ENCODE peak calls at places on chromosomes 7 and 10, in eight cellular contexts. N is K562, F is HL-60, H is HCT116, R is GM23338, O is A549, B is SK-N-SH, W is HepG2. A is an unnamed sample.
A peak's percentile ranks its signal among the peaks of the same experiment; 100 is the strongest.

GRCh38 chr7:105426606-105427146 is 38.0 kb upstream of the SRPK2 start:
- DNase-seq in N (no peak), F (no peak), H (no peak), R (no peak), O (no peak), B (no peak), W (no peak), A (no peak)

GRCh38 chr10:102540023-102540422 is 36.3 kb downstream of the SUFU start:
- DNase-seq in N (peak; percentile 39), F (no peak), H (peak; percentile 31), R (peak; percentile 40), O (peak; percentile 27), B (peak; percentile 39), W (peak; percentile 30), A (no peak)

GRCh38 chr7:46854958-46855473 is 726.9 kb downstream of the TNS3 start:
- DNase-seq in N (no peak), F (no peak), H (no peak), R (no peak), O (peak; percentile 9), B (no peak), W (no peak), A (no peak)

GRCh38 chr7:112076309-112076708 is 129.9 kb downstream of the DOCK4 start:
- DNase-seq in N (no peak), F (no peak), H (no peak), R (no peak), O (no peak), B (no peak), W (no peak), A (no peak)

GRCh38 chr10:47349516-47349915 is 1.4 kb downstream of the RBP3 start:
- DNase-seq in N (no peak), F (no peak), H (no peak), R (no peak), O (no peak), B (no peak), W (no peak), A (no peak)

GRCh38 chr7:93198472-93198871 is 27.8 kb downstream of the HEPACAM2 start:
- DNase-seq in N (no peak), F (no peak), H (no peak), R (no peak), O (no peak), B (no peak), W (no peak), A (no peak)

GRCh38 chr7:74722045-74722603 is 51.7 kb upstream of the NCF1 start:
- DNase-seq in N (no peak), F (no peak), H (no peak), R (no peak), O (no peak), B (no peak), W (no peak), A (no peak)

GRCh38 chr7:27765856-27766255 is 25.9 kb downstream of the TAX1BP1 start:
- DNase-seq in N (no peak), F (no peak), H (no peak), R (no peak), O (no peak), B (no peak), W (no peak), A (no peak)

GRCh38 chr10:114499120-114499519 is 94.8 kb upstream of the AFAP1L2 start:
- DNase-seq in N (no peak), F (no peak), H (no peak), R (no peak), O (no peak), B (no peak), W (no peak), A (no peak)

GRCh38 chr7:37494940-37495339 is 46.3 kb upstream of the ELMO1 start:
- DNase-seq in N (no peak), F (peak; percentile 62), H (no peak), R (no peak), O (no peak), B (no peak), W (no peak), A (no peak)

DNA sequence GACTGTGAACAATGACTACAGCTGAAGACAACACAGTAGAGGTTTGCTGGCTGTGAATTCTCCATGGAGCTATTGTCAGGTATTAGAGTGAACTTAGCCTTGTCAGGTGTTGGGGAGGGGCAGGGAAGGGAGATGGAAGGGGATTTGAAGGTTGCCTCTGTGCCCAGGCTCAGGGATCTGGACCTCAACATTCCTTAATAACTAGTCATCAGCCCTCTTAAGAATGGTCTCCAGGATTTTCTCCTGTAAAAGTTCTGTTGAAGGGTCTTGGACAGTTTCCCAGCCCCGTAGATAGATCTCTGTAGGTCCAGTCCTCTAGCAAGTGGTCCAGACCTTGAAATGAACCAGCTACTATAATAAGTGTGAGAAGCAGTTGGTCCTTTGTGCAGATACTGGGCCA is 57.0 kb downstream of the KIF5B start:
- DNase-seq in N (no peak), F (no peak), H (no peak), R (no peak), O (no peak), B (no peak), W (no peak), A (no peak)
- H3K27ac ChIP-seq in N (no peak overlapping the region), F (no peak overlapping the region), H (no peak overlapping the region), R (no peak overlapping the region), O (no peak overlapping the region), B (no peak overlapping the region), W (no peak overlapping the region), A (no peak overlapping the region)

DNA sequence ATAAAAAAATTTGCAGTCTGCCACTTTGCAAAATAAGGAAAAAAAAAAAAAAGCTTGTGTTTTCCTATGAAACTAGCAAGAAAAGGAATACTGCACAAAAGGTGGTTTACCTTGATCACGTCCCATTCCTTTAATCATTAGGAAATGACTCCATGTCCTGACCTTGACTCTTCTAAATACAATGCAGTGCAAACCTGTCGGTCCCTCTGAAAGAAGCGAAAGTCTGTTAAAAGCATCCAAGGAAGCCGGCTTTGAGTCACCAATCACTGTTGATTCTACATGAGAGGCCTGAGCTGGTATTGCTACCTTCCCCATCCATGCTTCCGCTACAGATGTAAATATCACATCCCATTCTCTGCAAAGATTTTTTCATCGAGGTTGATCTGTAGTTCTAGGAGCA is 652.1 kb downstream of the SDK1 start:
- DNase-seq in N (no peak), F (no peak), H (no peak), R (no peak), O (no peak), B (no peak), W (peak; percentile 97), A (no peak)
- TF ChIP-seq REST in N (no peak), F (no peak), H (no peak), R (no peak), O (no peak), B (no peak), W (no peak), A (no peak)

DNA sequence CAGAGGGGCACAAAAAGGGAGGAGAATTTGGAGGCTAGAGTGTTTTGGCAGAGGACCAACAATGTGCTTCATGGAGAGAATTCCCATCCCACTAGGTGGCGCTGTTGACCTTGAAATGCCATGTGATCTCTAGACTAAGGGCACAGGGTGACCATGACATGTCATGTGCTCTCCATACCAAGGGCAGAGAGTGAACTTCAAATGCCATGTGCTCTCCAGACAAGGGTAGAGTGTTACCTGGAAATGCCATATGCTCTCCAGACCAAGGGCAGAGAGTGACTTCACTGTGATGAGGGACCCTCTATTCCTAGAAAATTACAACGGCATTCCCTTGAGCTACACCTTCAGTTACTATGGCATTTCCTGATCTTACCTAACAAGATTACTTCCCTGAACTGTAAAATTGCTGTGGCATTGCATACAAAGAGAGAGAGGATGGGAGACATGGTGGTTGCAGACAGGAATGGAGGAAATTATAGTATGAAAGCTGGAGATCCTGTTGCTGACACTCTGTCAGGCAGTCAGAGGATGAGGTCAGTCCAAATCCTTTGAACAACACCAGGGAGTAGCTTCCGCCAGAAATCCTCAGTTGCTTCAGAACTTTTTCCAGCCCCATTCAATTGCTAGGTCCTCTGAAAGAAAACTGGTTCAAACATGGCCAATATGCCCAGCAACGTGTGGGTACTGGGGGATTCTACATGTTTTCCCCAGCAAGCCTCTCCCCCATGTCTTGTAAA is 60.9 kb upstream of the ACSM6 start:
- DNase-seq in N (peak; percentile 62), F (peak; percentile 51), H (peak; percentile 82), R (peak; percentile 96), O (peak; percentile 81), B (peak; percentile 41), W (peak; percentile 88), A (peak; percentile 66)
- H3K27ac ChIP-seq in N (no peak overlapping the region), F (no peak overlapping the region), H (no peak overlapping the region), R (no peak overlapping the region), O (no peak overlapping the region), B (no peak overlapping the region), W (no peak overlapping the region), A (no peak overlapping the region)

GRCh38 chr7:12706900-12707536 is 19.6 kb downstream of the ARL4A start:
- DNase-seq in N (no peak), F (no peak), H (no peak), R (no peak), O (peak; percentile 59), B (no peak), W (no peak), A (no peak)
- TF ChIP-seq REST in N (no peak), F (no peak), H (no peak), R (no peak), O (no peak), B (no peak), W (no peak), A (no peak)

DNA sequence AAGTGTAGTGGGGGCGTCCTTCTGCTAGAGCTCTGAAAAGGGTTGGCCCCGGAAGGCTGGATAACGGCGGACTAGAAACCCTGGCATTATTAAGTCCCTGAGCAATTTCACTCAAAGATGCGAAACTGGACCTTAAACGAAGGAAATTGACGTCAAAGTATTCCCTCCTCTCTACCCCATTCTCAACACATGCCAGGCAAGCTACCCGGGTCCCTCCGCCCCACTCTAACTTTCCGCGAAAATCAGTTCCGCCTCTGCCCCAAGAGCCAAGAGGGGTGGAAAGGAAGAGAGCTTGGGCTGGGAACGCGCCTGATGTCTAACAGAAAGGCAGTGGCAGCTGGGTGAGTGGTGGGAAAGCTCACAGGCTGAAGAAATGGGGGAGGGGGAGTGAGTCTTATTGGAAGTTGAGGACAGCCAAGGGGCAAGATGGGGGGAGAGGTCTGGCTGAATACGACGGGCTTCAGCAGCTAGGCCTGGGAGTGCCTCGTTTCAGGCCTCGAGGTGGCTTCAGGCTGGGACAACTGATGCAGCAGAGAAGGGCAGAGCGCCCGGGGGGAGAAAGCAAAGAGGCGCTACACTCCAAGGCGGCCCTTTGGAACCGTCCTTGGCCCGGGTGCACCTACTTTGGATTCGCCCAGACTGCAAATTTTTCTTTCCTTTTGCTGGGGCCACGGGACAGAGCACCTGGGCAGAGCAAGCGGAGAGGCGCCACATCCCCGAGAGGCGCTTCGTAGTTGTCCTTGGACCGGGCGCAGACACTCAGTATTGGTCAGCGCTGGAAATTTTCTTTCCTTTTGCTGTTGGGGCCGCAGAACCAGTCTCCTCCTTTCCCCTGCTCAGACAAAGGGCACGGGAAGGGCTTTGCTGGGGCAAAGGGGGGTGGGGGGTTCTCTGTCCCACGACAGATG is 2.0 kb upstream of the FEZF1 start:
- DNase-seq in N (no peak), F (no peak), H (no peak), R (peak; percentile 94), O (no peak), B (no peak), W (no peak), A (no peak)
- H3K27ac ChIP-seq in N (no peak overlapping the region), F (no peak overlapping the region), H (no peak overlapping the region), R (no peak overlapping the region), O (no peak overlapping the region), B (no peak overlapping the region), W (no peak overlapping the region), A (no peak overlapping the region)

GRCh38 chr7:150451097-150451793 is 815 bp downstream of the GIMAP8 start:
- DNase-seq in N (no peak), F (no peak), H (no peak), R (no peak), O (no peak), B (no peak), W (no peak), A (no peak)
- TF ChIP-seq REST in N (no peak), F (no peak), H (no peak), R (no peak), O (no peak), B (no peak), W (no peak), A (no peak)

A was measured in Panc1.